ENCODE peak calls at places on chromosomes 1 and 21, in nine cellular contexts. K is fibroblast of lung, B is neural progenitor cell, G is mammary epithelial cell, R is NT2/D1, M is endodermal cell, T is astrocyte, W is H1, J is colonic mucosa. O is an unnamed sample. For H3K27me3, the result is how much of the 10 kb centered on the place peaks cover.

GRCh38 chr1:10054465-10054864 is 21.7 kb downstream of the UBE4B start:
- DNase-seq in K (no peak), B (no peak), G (no peak), R (no peak), M (no peak), T (no peak), W (no peak), J (no peak), O (no peak)

GRCh38 chr1:230201445-230201844 is 134.4 kb downstream of the GALNT2 start:
- DNase-seq in K (no peak), B (no peak), G (no peak), R (no peak), M (no peak), T (no peak), W (no peak), J (no peak), O (no peak)

GRCh38 chr1:33586111-33586510 is 113.7 kb downstream of the ZSCAN20 start:
- DNase-seq in K (no peak), B (no peak), G (peak), R (no peak), M (no peak), T (peak), W (no peak), J (no peak), O (peak)

GRCh38 chr1:81158592-81158991 is 642.1 kb upstream of the ADGRL2 start:
- DNase-seq in K (peak), B (peak), G (no peak), R (no peak), M (peak), T (peak), W (no peak), J (no peak), O (peak)

GRCh38 chr1:44239337-44239960 is 26.2 kb downstream of the DMAP1 start:
- DNase-seq in K (peak), B (peak), G (peak), R (peak), M (peak), T (no peak), W (peak), J (no peak), O (peak)

GRCh38 chr1:55860816-55861519 is 645.8 kb upstream of the USP24 start:
- DNase-seq in K (peak), B (peak), G (no peak), R (no peak), M (peak), T (no peak), W (peak), J (no peak), O (peak)

GRCh38 chr1:91940496-91940895 is 8.7 kb upstream of the BRDT start:
- DNase-seq in K (no peak), B (no peak), G (no peak), R (no peak), M (peak), T (no peak), W (no peak), J (no peak), O (no peak)

GRCh38 chr1:39680751-39681150 is 8.8 kb upstream of the NT5C1A start:
- DNase-seq in K (no peak), B (no peak), G (no peak), R (no peak), M (no peak), T (no peak), W (no peak), J (no peak), O (no peak)

GRCh38 chr1:226432586-226433360 is 24.9 kb upstream of the PARP1 start:
- DNase-seq in K (no peak), B (no peak), G (no peak), R (no peak), M (peak), T (no peak), W (no peak), J (no peak), O (no peak)

GRCh38 chr1:16204634-16205332 is 7.7 kb downstream of the ARHGEF19 start:
- DNase-seq in K (no peak), B (peak), G (no peak), R (no peak), M (peak), T (no peak), W (peak), J (peak), O (no peak)

GRCh38 chr1:53862507-53862906 is 24.4 kb upstream of the NDC1 start:
- DNase-seq in K (no peak), B (no peak), G (no peak), R (no peak), M (no peak), T (no peak), W (no peak), J (no peak), O (no peak)

GRCh38 chr1:159923203-159924024 is 1.9 kb downstream of the TAGLN2 start:
- DNase-seq in K (peak), B (no peak), G (peak), R (peak), M (peak), T (peak), W (peak), J (peak), O (peak)

GRCh38 chr1:19765623-19766022 is 34.1 kb downstream of the TMCO4 start:
- DNase-seq in K (peak), B (no peak), G (peak), R (no peak), M (peak), T (peak), W (no peak), J (no peak), O (peak)

GRCh38 chr1:39585933-39586332 is 9.3 kb upstream of the PABPC4 start:
- DNase-seq in K (no peak), B (no peak), G (no peak), R (no peak), M (no peak), T (no peak), W (no peak), J (no peak), O (no peak)

GRCh38 chr1:89952021-89952995 is 42.6 kb upstream of the ZNF326 start:
- DNase-seq in K (peak), B (no peak), G (no peak), R (no peak), M (no peak), T (peak), W (no peak), J (no peak), O (peak)

GRCh38 chr1:15949453-15950245 is 26.3 kb downstream of the ZBTB17 start:
- DNase-seq in K (peak), B (peak), G (peak), R (no peak), M (peak), T (peak), W (peak), J (peak), O (peak)

GRCh38 chr1:18676431-18676830 is 45.8 kb downstream of the PAX7 start:
- DNase-seq in K (no peak), B (peak), G (no peak), R (no peak), M (no peak), T (no peak), W (no peak), J (no peak), O (no peak)

GRCh38 chr21:29080454-29080930 is 7.0 kb upstream of the CCT8 start:
- DNase-seq in K (no peak), B (no peak), G (no peak), R (no peak), M (no peak), T (peak), W (no peak), J (no peak), O (no peak)

GRCh38 chr1:64555947-64556346 is 86.0 kb downstream of the CACHD1 start:
- DNase-seq in K (no peak), B (no peak), G (no peak), R (no peak), M (no peak), T (no peak), W (no peak), J (no peak), O (no peak)

GRCh38 chr1:42886800-42887199 is 40.4 kb downstream of the ZNF691 start:
- DNase-seq in K (peak), B (no peak), G (no peak), R (no peak), M (no peak), T (no peak), W (no peak), J (no peak), O (no peak)

GRCh38 chr21:43921979-43922945 is 57.2 kb downstream of the AGPAT3 start:
- DNase-seq in K (no peak), B (no peak), G (no peak), R (no peak), M (peak), T (peak), W (no peak), J (no peak), O (no peak)

GRCh38 chr1:110255388-110255787 is 45.3 kb downstream of the KCNC4 start:
- DNase-seq in K (no peak), B (peak), G (no peak), R (peak), M (peak), T (no peak), W (no peak), J (no peak), O (no peak)

DNA sequence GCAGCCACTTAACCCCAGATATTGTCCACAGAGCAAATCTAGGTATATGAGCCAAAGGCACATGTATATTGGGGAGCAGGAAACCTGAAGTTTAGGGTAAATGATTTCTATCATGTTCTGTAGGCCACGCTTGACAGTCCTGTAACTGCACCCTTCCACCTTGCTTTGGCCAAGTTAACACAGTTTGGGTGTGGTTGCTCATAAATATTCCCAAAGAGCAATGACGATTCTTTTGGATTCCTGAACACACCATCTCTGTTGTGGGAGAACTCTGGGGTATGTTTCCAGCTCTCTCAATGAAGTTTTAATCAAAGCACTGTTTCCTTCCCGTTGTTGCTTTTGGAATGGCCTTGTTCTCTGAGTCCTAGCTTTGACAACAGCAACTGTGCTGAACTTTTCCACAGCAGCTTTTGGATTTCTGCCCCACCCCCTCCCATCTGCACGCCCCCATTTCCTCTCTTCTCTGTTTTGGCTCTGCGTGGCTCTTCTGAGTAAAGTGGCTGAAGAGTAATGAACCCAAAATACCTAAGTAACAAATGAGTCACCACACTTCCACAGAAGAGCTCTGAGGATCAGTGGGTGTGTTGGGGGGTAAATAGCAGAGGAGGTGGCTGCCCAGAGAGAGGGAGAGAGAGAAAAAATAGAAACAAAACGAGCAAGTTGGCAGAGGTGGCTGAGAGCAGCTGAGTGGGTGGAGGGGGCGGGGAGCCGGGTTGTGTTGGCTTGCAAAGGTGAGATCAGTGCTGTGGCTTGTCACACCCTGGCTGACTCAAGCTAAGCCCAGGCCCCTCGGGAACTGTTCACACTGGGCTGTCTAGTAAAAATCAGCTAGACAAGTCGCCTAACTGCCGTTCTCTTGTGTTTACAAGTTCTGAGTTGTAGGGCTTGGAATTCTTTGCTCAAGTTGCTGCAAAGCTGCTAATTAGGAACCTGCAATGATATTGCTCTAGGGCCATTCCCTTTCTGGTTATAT is 26.9 kb upstream of the RAP1A start:
- DNase-seq in K (peak), B (peak), G (peak), R (no peak), M (peak), T (peak), W (no peak), J (peak), O (peak)
- H3K9ac ChIP-seq in K (no peak), B (no peak), G (no peak), R (no peak), M (no peak), T (peak), W (no peak), J (no peak), O (peak)

GRCh38 chr1:154593390-154593789 is 14.6 kb downstream of the ADAR start:
- DNase-seq in K (no peak), B (no peak), G (no peak), R (no peak), M (no peak), T (no peak), W (no peak), J (no peak), O (no peak)
- H3K4me3 ChIP-seq in K (no peak), B (no peak), G (no peak), R (no peak), M (no peak), T (no peak), W (no peak), J (no peak), O (no peak)

GRCh38 chr1:41810446-41810845 is 108.3 kb downstream of the HIVEP3 start:
- DNase-seq in K (peak), B (peak), G (peak), R (peak), M (peak), T (peak), W (peak), J (peak), O (peak)
- H3K27me3 ChIP-seq in K (under half), B (under half), G (under half), R (under half), M (under half), T (under half), W (under half), J (under half), O (under half)

DNA sequence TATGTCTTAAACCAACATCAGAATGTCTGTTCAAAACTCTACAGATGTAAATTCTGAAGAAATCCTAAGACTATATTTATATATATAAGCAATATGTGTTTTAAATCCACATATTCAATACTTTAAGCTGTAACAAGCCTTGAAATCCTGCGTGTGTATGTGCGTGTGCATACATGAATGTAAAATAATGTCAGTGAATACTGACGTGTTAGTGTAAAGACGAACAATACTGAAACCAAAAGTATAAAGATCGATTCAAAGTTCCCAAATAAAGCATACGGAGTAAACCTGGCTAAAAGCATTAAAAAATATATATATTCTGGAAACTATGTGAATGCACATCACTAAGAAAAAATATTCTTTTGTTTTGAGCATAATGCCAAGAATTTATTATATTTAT is 668.6 kb upstream of the NCAM2 start:
- DNase-seq in K (no peak), B (no peak), G (no peak), R (no peak), M (no peak), T (no peak), W (no peak), J (no peak), O (no peak)
- H3K9ac ChIP-seq in K (no peak), B (no peak), G (no peak), R (no peak), M (no peak), T (no peak), W (no peak), J (no peak), O (no peak)

GRCh38 chr1:197928849-197929336 is 11.7 kb downstream of the LHX9 start:
- DNase-seq in K (no peak), B (peak), G (no peak), R (no peak), M (peak), T (no peak), W (no peak), J (no peak), O (no peak)
- H3K4me3 ChIP-seq in K (peak), B (peak), G (no peak), R (no peak), M (peak), T (peak), W (peak), J (no peak), O (peak)

DNA sequence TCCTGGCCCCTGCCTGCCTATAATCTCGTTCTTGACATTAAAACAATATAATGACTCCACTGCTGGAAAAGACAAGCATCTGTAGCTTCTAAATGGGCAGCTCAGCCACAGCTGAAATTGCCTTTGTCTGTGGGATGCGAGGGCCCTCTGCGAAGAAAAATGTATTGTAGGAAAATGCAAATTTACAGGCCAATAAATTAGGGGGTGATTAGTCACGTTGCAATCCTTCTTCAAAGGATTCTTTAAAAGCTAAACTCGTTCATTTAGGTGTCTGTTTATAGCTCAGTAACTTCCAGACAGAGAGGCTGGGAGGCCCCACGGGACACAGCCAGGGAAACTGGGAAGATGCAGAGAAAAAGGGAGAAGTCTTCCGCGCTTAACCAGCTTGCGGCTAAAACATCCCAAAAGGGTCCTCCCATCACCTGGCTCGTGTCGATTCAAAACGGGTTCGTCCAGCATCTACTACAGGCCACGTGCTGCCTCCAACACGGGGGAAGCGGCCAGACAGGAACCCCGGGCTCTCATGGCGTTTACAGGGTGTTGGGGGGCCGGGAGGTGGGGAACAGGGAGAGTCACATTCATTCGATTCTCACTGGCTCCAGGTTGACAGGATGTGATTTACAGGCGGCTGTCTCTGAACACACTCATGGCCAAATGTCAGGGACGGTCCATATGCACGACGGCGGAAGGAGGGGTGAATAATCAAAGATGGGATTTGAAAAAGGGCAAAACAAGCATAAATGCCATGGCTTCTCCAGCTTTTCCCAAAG is 100.5 kb upstream of the ZBTB40 start:
- DNase-seq in K (no peak), B (peak), G (no peak), R (no peak), M (no peak), T (no peak), W (peak), J (no peak), O (no peak)
- H3K27me3 ChIP-seq in K (under half), B (under half), G (under half), R (under half), M (under half), T (under half), W (under half), J (under half), O (under half)

GRCh38 chr1:107141491-107142369 is 891 bp downstream of the NTNG1 start:
- DNase-seq in K (peak), B (peak), G (peak), R (no peak), M (peak), T (peak), W (peak), J (peak), O (peak)

GRCh38 chr1:107139833-107140702 is 771 bp upstream of the NTNG1 start:
- DNase-seq in K (peak), B (peak), G (peak), R (peak), M (peak), T (peak), W (peak), J (peak), O (peak)

GRCh38 chr1:107142370-107142668 is 1.5 kb downstream of the NTNG1 start:
- DNase-seq in K (no peak), B (no peak), G (no peak), R (no peak), M (no peak), T (no peak), W (no peak), J (no peak), O (no peak)

GRCh38 chr1:107138767-107139445 is 1.9 kb upstream of the NTNG1 start:
- DNase-seq in K (no peak), B (no peak), G (peak), R (no peak), M (peak), T (peak), W (no peak), J (no peak), O (no peak)

GRCh38 chr1:107140703-107141490 is at the start of gene NTNG1:
- DNase-seq in K (no peak), B (peak), G (peak), R (peak), M (peak), T (no peak), W (peak), J (peak), O (peak)
- H3K9ac ChIP-seq in K (peak), B (no peak), G (peak), R (peak), M (no peak), T (peak), W (no peak), J (no peak), O (peak)

DNA sequence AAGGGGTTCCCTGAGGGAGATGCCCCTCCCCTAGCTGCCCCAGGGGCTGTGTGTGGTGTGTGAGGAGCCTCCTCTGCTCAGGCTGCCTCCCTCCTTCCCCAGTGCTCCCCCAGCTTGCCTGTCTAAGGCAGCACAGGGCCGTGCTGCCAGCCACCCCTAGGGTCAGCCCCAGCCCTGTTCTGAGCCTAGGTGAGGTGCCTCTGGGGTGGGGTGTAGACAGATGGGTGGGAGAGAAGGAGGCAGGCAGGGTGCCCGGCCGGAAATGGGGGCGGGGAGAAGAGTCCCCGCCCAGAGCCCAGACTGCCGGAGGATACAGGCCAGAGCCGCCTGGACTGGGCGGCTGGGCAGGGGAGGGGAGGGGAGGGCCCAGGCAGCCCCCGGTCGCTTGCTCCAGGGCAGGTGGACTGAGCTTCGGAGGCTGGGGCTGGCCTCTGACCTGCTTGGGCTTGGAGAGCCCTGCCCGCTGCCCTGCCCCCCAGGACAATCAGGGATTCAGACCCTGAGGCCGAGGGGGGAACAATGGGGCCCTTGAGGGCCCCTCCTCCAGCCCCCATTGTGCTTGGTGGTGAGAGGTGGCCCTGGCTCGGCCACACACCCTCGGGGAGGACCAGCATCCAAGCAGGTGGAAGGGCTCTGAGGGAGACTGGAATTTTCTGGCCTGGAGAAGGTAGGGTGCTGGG is at the start of gene GJC2:
- DNase-seq in K (peak), B (peak), G (no peak), R (no peak), M (peak), T (no peak), W (peak), J (no peak), O (no peak)
- H3K4me3 ChIP-seq in K (peak), B (no peak), G (no peak), R (no peak), M (no peak), T (no peak), W (no peak), J (no peak), O (peak)

O was measured in adipocyte.